ENCODE peak calls at places on chromosomes 4 and X, in four cellular contexts. V is hepatocyte, O is breast epithelium, X is fibroblast of lung. A is an unnamed sample.
A peak's percentile ranks its signal among the peaks of the same experiment; 100 is the strongest.

GRCh38 chr4:3440979-3441500 is 728 bp upstream of the HGFAC start:
- DNase-seq in V (no peak), O (no peak), X (peak; percentile 14), A (peak; percentile 50)

GRCh38 chr4:76752911-76753494 is 144.9 kb downstream of the SOWAHB start:
- DNase-seq in V (peak; percentile 58), O (no peak), X (peak; percentile 99), A (peak; percentile 86)

GRCh38 chr4:103011378-103012025 is 8.0 kb downstream of the SLC9B1 start:
- DNase-seq in V (peak; percentile 8), O (no peak), X (peak; percentile 58), A (no peak)

GRCh38 chr4:31351695-31352094 is 631.5 kb downstream of the PCDH7 start:
- DNase-seq in V (no peak), O (no peak), X (no peak), A (no peak)

GRCh38 chrX:70592091-70592490 is 147.5 kb downstream of the DLG3 start:
- DNase-seq in V (peak; percentile 10), O (no peak), X (peak; percentile 55), A (peak; percentile 16)

GRCh38 chr4:24793219-24794005 is 2.0 kb upstream of the SOD3 start:
- DNase-seq in V (no peak), O (no peak), X (peak; percentile 20), A (no peak)

GRCh38 chrX:136714626-136715599 is 65.8 kb downstream of the ARHGEF6 start:
- DNase-seq in V (no peak), O (no peak), X (no peak), A (no peak)

GRCh38 chr4:186081202-186081807 is 12.3 kb downstream of the TLR3 start:
- DNase-seq in V (no peak), O (no peak), X (no peak), A (no peak)

GRCh38 chrX:16357902-16358301 is 190.6 kb downstream of the MAGEB17 start:
- DNase-seq in V (no peak), O (no peak), X (no peak), A (no peak)

GRCh38 chr4:30396772-30397475 is 323.2 kb upstream of the PCDH7 start:
- DNase-seq in V (no peak), O (no peak), X (peak; percentile 54), A (no peak)

GRCh38 chr4:76753814-76754213 is 144.1 kb downstream of the SOWAHB start:
- DNase-seq in V (peak; percentile 41), O (no peak), X (peak; percentile 97), A (peak; percentile 71)

GRCh38 chrX:53483838-53484420 is 49.8 kb upstream of the HSD17B10 start:
- DNase-seq in V (no peak), O (no peak), X (peak; percentile 68), A (no peak)

GRCh38 chr4:151206241-151207005 is 70.5 kb upstream of the PRSS48 start:
- DNase-seq in V (no peak), O (no peak), X (no peak), A (no peak)

GRCh38 chrX:84047339-84047738 is 140.7 kb downstream of the RPS6KA6 start:
- DNase-seq in V (no peak), O (no peak), X (no peak), A (no peak)

GRCh38 chr4:1209821-1210220 is 37.4 kb upstream of the SPON2 start:
- DNase-seq in V (peak; percentile 65), O (no peak), X (peak; percentile 84), A (peak; percentile 66)

GRCh38 chrX:129188223-129188622 is 335.1 kb downstream of the SMARCA1 start:
- DNase-seq in V (no peak), O (no peak), X (no peak), A (no peak)

GRCh38 chrX:22196151-22196550 is 76.6 kb upstream of the CBLL2 start:
- DNase-seq in V (no peak), O (no peak), X (no peak), A (no peak)

GRCh38 chr4:139600662-139601061 is 44.6 kb upstream of the SETD7 start:
- DNase-seq in V (no peak), O (no peak), X (no peak), A (no peak)

GRCh38 chrX:85113746-85114145 is 110.1 kb downstream of the APOOL start:
- DNase-seq in V (no peak), O (no peak), X (no peak), A (no peak)

GRCh38 chr4:101102114-101102752 is 245.1 kb downstream of the PPP3CA start:
- DNase-seq in V (no peak), O (peak; percentile 48), X (peak; percentile 93), A (peak; percentile 70)

GRCh38 chr4:138555584-138555983 is 313.4 kb upstream of the SLC7A11 start:
- DNase-seq in V (peak; percentile 13), O (no peak), X (no peak), A (no peak)

GRCh38 chr4:142840516-142841123 is 5.5 kb downstream of the INPP4B start:
- DNase-seq in V (peak; percentile 56), O (no peak), X (peak; percentile 41), A (no peak)

GRCh38 chrX:108731144-108731543 is 5.2 kb downstream of the IRS4 start:
- DNase-seq in V (no peak), O (no peak), X (no peak), A (no peak)

GRCh38 chr4:153494562-153494961 is 28.4 kb downstream of the TMEM131L start:
- DNase-seq in V (no peak), O (no peak), X (no peak), A (no peak)

GRCh38 chr4:140743194-140743931 is 12.8 kb downstream of the TBC1D9 start:
- DNase-seq in V (peak; percentile 41), O (no peak), X (peak; percentile 54), A (no peak)

GRCh38 chr4:37891221-37892159 is 606 bp downstream of the TBC1D1 start:
- DNase-seq in V (no peak), O (no peak), X (peak; percentile 15), A (no peak)

GRCh38 chr4:115110191-115111166 is 2.9 kb downstream of the NDST4 start:
- DNase-seq in V (peak; percentile 28), O (no peak), X (peak; percentile 8), A (no peak)

GRCh38 chr4:1576961-1577814 is 106.9 kb downstream of the FAM53A start:
- DNase-seq in V (no peak), O (no peak), X (no peak), A (no peak)

GRCh38 chrX:4091046-4091760 is 377.8 kb upstream of the PRKX start:
- DNase-seq in V (no peak), O (no peak), X (no peak), A (no peak)

GRCh38 chr4:53189011-53189410 is 176.8 kb downstream of the SCFD2 start:
- DNase-seq in V (no peak), O (no peak), X (peak; percentile 82), A (peak; percentile 82)

GRCh38 chr4:176622251-176622968 is 170.3 kb downstream of the VEGFC start:
- DNase-seq in V (no peak), O (no peak), X (peak; percentile 32), A (peak; percentile 25)

GRCh38 chr4:56684320-56684719 is 3.2 kb upstream of the HOPX start:
- DNase-seq in V (no peak), O (no peak), X (peak; percentile 32), A (peak; percentile 31)

GRCh38 chrX:145923376-145923775 is 105.7 kb downstream of the SLITRK2 start:
- DNase-seq in V (no peak), O (no peak), X (no peak), A (no peak)
- H3K9me3 ChIP-seq in V (no peaks in the 10 kb centered on the region), O (no peaks in the 10 kb centered on the region), X (no peaks in the 10 kb centered on the region), A (no peaks in the 10 kb centered on the region)

DNA sequence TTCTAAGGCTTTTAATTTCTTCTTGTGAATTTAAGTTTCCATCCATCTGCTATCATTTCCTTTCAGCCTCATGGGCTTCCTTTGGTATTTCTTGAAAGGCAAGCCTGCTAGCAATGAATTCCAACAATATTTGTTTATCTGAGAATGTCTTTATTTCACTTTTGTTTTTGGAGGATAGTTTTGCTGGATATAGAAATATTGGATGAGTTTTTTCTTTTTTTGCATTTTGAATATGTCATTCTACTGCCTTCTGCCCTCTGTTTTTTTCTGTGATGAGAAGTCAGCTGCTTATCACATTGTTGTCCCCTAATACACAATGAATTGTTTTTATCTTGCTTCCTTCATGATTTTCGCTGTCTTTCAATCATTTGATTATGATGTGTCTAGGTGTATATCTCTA is 13.2 kb upstream of the SORCS2 start:
- DNase-seq in V (no peak), O (no peak), X (no peak), A (no peak)
- H3K4me3 ChIP-seq in V (no peak overlapping the region), O (no peak overlapping the region), X (no peak overlapping the region), A (no peak overlapping the region)

DNA sequence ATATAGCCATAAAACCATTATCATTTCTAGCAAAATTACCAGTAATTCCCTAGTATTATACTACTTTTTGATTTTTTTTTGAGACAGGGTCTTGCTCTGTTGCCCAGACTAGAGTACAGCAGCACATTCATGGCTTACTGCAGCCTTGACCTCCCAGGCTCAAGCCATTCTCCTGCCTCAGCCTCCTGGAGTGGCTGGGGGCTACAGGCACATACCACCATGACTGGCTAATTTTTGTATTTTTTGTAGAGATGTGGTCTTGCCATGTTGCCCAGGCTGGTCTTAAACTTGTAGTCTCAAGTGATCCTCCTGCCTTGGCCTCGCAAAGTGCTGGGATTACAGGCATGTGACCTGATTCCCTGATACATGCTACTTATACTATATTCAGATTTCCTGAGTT is 13.7 kb downstream of the N4BP2 start:
- DNase-seq in V (no peak), O (no peak), X (no peak), A (no peak)
- H3K36me3 ChIP-seq in V (no peaks in the 10 kb centered on the region), O (no peaks in the 10 kb centered on the region), X (no peaks in the 10 kb centered on the region), A (no peaks in the 10 kb centered on the region)

DNA sequence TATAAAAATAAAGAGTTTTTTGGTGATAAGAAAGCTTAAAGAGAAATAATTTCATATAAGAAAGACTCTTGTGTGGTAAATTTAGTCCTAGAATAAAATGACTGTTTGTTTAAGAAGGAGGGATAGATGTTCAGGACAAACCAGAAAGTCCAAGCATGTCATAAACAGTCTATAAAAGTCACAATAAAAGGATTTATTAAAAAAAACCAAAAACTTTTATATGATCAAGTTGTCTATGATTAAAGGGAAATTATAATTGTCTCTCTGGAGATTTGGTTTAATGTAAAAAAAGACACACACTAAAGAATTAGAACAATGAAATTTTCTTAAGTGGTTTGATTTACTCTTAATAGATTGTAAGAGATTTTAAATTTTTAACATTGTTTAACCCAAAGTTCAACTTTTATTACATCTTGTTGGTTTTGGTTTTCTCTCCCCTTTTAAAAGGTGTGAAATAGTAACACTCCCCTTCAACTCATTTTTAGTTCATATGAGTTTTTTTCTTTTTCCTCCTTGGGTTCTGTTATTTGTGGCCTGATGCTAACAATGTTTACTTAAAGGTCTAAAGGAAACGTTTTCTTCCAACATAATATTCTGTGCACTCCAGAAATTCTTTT is 89.7 kb downstream of the PDHA2 start:
- DNase-seq in V (no peak), O (no peak), X (no peak), A (no peak)
- H3K9me3 ChIP-seq in V (peaks cover 6% of the 10 kb centered on the region), O (peaks cover 36% of the 10 kb centered on the region), X (no peaks in the 10 kb centered on the region), A (peaks cover 4% of the 10 kb centered on the region)

GRCh38 chrX:49257846-49258748 is 6.4 kb downstream of the FOXP3 start:
- DNase-seq in V (no peak), O (no peak), X (no peak), A (no peak)

GRCh38 chrX:49257074-49257790 is 7.3 kb downstream of the FOXP3 start:
- DNase-seq in V (no peak), O (no peak), X (no peak), A (no peak)

GRCh38 chrX:49258749-49259124 is 5.8 kb downstream of the FOXP3 start:
- DNase-seq in V (no peak), O (no peak), X (no peak), A (no peak)

GRCh38 chrX:49262603-49263002 is 1.9 kb downstream of the FOXP3 start:
- DNase-seq in V (no peak), O (no peak), X (no peak), A (no peak)

GRCh38 chrX:49260221-49260985 is 4.1 kb downstream of the FOXP3 start:
- DNase-seq in V (no peak), O (no peak), X (no peak), A (no peak)
- H3K4me3 ChIP-seq in V (no peak overlapping the region), O (no peak overlapping the region), X (no peak overlapping the region), A (no peak overlapping the region)

A was measured in MG63.